ENCODE peak calls at places on chromosomes 5 and 9, in ten cellular contexts. One of them, this sample, is unnamed.

GRCh38 chr9:129109952-129110739 is 447 bp downstream of the CRAT start:
- DNase-seq in neuronal stem cell: peak; percentile 46
- DNase-seq in uterus: peak; percentile 44
- DNase-seq in heart left ventricle: no peak
- DNase-seq in fibroblast of lung: no peak
- DNase-seq in IMR-90: peak; percentile 28
- DNase-seq in left ventricle myocardium inferior: no peak
- DNase-seq in body of pancreas: no peak
- DNase-seq in aorta: peak; percentile 84
- DNase-seq in psoas muscle: peak; percentile 73
- DNase-seq in this sample: peak; percentile 85

GRCh38 chr5:142874537-142874936 is 104.4 kb downstream of the ARHGAP26 start:
- DNase-seq in neuronal stem cell: no peak
- DNase-seq in uterus: peak; percentile 57
- DNase-seq in heart left ventricle: peak; percentile 84
- DNase-seq in fibroblast of lung: peak; percentile 42
- DNase-seq in IMR-90: no peak
- DNase-seq in left ventricle myocardium inferior: peak; percentile 74
- DNase-seq in body of pancreas: peak; percentile 94
- DNase-seq in aorta: peak; percentile 96
- DNase-seq in psoas muscle: peak; percentile 78
- DNase-seq in this sample: peak; percentile 98

GRCh38 chr5:600551-601541 is 11.3 kb upstream of the CEP72 start:
- DNase-seq in neuronal stem cell: no peak
- DNase-seq in uterus: no peak
- DNase-seq in heart left ventricle: no peak
- DNase-seq in fibroblast of lung: no peak
- DNase-seq in IMR-90: no peak
- DNase-seq in left ventricle myocardium inferior: no peak
- DNase-seq in body of pancreas: peak; percentile 54
- DNase-seq in aorta: peak; percentile 58
- DNase-seq in psoas muscle: no peak
- DNase-seq in this sample: no peak

GRCh38 chr9:93071464-93071863 is 13.0 kb downstream of the SUSD3 start:
- DNase-seq in neuronal stem cell: no peak
- DNase-seq in uterus: peak; percentile 56
- DNase-seq in heart left ventricle: no peak
- DNase-seq in fibroblast of lung: peak; percentile 25
- DNase-seq in IMR-90: peak; percentile 18
- DNase-seq in left ventricle myocardium inferior: no peak
- DNase-seq in body of pancreas: no peak
- DNase-seq in aorta: no peak
- DNase-seq in psoas muscle: no peak
- DNase-seq in this sample: no peak

GRCh38 chr5:50667653-50668403 is 1.4 kb downstream of the PARP8 start:
- DNase-seq in neuronal stem cell: peak; percentile 67
- DNase-seq in uterus: peak; percentile 59
- DNase-seq in heart left ventricle: peak; percentile 86
- DNase-seq in fibroblast of lung: peak; percentile 57
- DNase-seq in IMR-90: peak; percentile 52
- DNase-seq in left ventricle myocardium inferior: peak; percentile 63
- DNase-seq in body of pancreas: peak; percentile 68
- DNase-seq in aorta: peak; percentile 90
- DNase-seq in psoas muscle: peak; percentile 78
- DNase-seq in this sample: peak; percentile 81

GRCh38 chr9:118570076-118570475 is 799.2 kb downstream of the BRINP1 start:
- DNase-seq in neuronal stem cell: no peak
- DNase-seq in uterus: no peak
- DNase-seq in heart left ventricle: no peak
- DNase-seq in fibroblast of lung: no peak
- DNase-seq in IMR-90: no peak
- DNase-seq in left ventricle myocardium inferior: no peak
- DNase-seq in body of pancreas: no peak
- DNase-seq in aorta: no peak
- DNase-seq in psoas muscle: no peak
- DNase-seq in this sample: no peak

GRCh38 chr5:149433524-149434131 is 54.5 kb upstream of the IL17B start:
- DNase-seq in neuronal stem cell: no peak
- DNase-seq in uterus: peak; percentile 65
- DNase-seq in heart left ventricle: no peak
- DNase-seq in fibroblast of lung: peak; percentile 68
- DNase-seq in IMR-90: peak; percentile 72
- DNase-seq in left ventricle myocardium inferior: no peak
- DNase-seq in body of pancreas: no peak
- DNase-seq in aorta: peak; percentile 83
- DNase-seq in psoas muscle: no peak
- DNase-seq in this sample: peak; percentile 80

GRCh38 chr9:103700558-103700957 is 393.6 kb upstream of the SMC2 start:
- DNase-seq in neuronal stem cell: peak; percentile 11
- DNase-seq in uterus: no peak
- DNase-seq in heart left ventricle: no peak
- DNase-seq in fibroblast of lung: no peak
- DNase-seq in IMR-90: no peak
- DNase-seq in left ventricle myocardium inferior: no peak
- DNase-seq in body of pancreas: no peak
- DNase-seq in aorta: no peak
- DNase-seq in psoas muscle: no peak
- DNase-seq in this sample: no peak

GRCh38 chr9:109068764-109069163 is 51.0 kb downstream of the TMEM245 start:
- DNase-seq in neuronal stem cell: no peak
- DNase-seq in uterus: no peak
- DNase-seq in heart left ventricle: no peak
- DNase-seq in fibroblast of lung: no peak
- DNase-seq in IMR-90: no peak
- DNase-seq in left ventricle myocardium inferior: no peak
- DNase-seq in body of pancreas: no peak
- DNase-seq in aorta: no peak
- DNase-seq in psoas muscle: no peak
- DNase-seq in this sample: no peak

GRCh38 chr9:109060235-109060634 is 46.9 kb upstream of the CTNNAL1 start:
- DNase-seq in neuronal stem cell: no peak
- DNase-seq in uterus: no peak
- DNase-seq in heart left ventricle: no peak
- DNase-seq in fibroblast of lung: no peak
- DNase-seq in IMR-90: no peak
- DNase-seq in left ventricle myocardium inferior: no peak
- DNase-seq in body of pancreas: no peak
- DNase-seq in aorta: no peak
- DNase-seq in psoas muscle: no peak
- DNase-seq in this sample: no peak

GRCh38 chr9:109062543-109062942 is 49.2 kb upstream of the CTNNAL1 start:
- DNase-seq in neuronal stem cell: no peak
- DNase-seq in uterus: no peak
- DNase-seq in heart left ventricle: no peak
- DNase-seq in fibroblast of lung: no peak
- DNase-seq in IMR-90: no peak
- DNase-seq in left ventricle myocardium inferior: no peak
- DNase-seq in body of pancreas: no peak
- DNase-seq in aorta: no peak
- DNase-seq in psoas muscle: no peak
- DNase-seq in this sample: no peak

GRCh38 chr9:109064963-109065701 is 51.8 kb upstream of the CTNNAL1 start:
- DNase-seq in neuronal stem cell: no peak
- DNase-seq in uterus: no peak
- DNase-seq in heart left ventricle: no peak
- DNase-seq in fibroblast of lung: peak; percentile 80
- DNase-seq in IMR-90: peak; percentile 54
- DNase-seq in left ventricle myocardium inferior: no peak
- DNase-seq in body of pancreas: no peak
- DNase-seq in aorta: no peak
- DNase-seq in psoas muscle: no peak
- DNase-seq in this sample: no peak

DNA sequence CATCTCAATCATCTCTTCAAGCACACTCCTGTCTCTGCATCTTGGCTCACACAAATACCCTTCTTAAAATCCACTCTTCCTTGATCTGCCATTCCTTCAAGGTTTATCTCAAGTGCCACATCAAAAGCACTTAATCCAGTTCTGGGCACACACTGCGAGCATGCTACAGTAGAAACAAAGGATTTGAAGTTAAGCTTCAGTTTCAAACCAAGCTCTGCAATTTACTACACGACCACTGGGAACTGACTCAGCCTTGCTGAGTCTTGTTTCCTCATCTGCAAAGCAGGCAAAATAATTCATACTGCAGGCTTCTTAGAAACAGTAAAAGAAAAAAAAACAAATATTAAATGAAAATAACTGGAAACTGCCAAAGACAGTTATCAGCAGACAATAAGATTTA is 50.5 kb upstream of the CTNNAL1 start:
- DNase-seq in neuronal stem cell: no peak
- DNase-seq in uterus: no peak
- DNase-seq in heart left ventricle: no peak
- DNase-seq in fibroblast of lung: peak; percentile 22
- DNase-seq in IMR-90: peak; percentile 57
- DNase-seq in left ventricle myocardium inferior: no peak
- DNase-seq in body of pancreas: no peak
- DNase-seq in aorta: no peak
- DNase-seq in psoas muscle: no peak
- DNase-seq in this sample: no peak
- H3K27ac ChIP-seq in neuronal stem cell: no peak overlapping the region
- H3K27ac ChIP-seq in uterus: no peak overlapping the region
- H3K27ac ChIP-seq in heart left ventricle: no peak overlapping the region
- H3K27ac ChIP-seq in fibroblast of lung: no peak overlapping the region
- H3K27ac ChIP-seq in IMR-90: no peak overlapping the region
- H3K27ac ChIP-seq in left ventricle myocardium inferior: no peak overlapping the region
- H3K27ac ChIP-seq in body of pancreas: no peak overlapping the region
- H3K27ac ChIP-seq in aorta: no peak overlapping the region
- H3K27ac ChIP-seq in psoas muscle: no peak overlapping the region
- H3K27ac ChIP-seq in this sample: no peak overlapping the region

DNA sequence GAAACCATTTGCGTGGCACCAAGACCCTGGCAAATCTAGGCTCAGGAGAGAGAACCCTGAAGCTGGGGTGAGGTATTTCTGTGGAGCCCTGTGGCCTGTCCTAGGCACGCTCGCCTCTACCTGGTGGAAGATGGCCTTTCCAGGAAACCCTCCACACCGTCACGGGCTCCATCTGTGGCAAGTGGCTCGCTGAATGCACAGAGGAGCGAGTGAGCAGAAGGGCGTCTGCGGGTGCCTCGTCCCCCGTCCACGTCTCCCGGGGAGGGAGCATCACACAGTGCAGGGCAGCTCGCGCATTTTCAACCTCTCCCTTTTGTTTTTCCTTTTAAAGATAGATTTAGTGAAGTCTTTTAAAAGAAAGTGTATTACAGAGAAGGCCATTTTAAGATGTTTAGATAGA is 25.3 kb upstream of the RASGEF1C start:
- DNase-seq in neuronal stem cell: no peak
- DNase-seq in uterus: no peak
- DNase-seq in heart left ventricle: no peak
- DNase-seq in fibroblast of lung: no peak
- DNase-seq in IMR-90: no peak
- DNase-seq in left ventricle myocardium inferior: no peak
- DNase-seq in body of pancreas: no peak
- DNase-seq in aorta: no peak
- DNase-seq in psoas muscle: no peak
- DNase-seq in this sample: no peak
- H3K9me3 ChIP-seq in neuronal stem cell: peaks cover 59% of the 10 kb centered on the region
- H3K9me3 ChIP-seq in uterus: no peaks in the 10 kb centered on the region
- H3K9me3 ChIP-seq in heart left ventricle: peaks cover 19% of the 10 kb centered on the region
- H3K9me3 ChIP-seq in fibroblast of lung: no peaks in the 10 kb centered on the region
- H3K9me3 ChIP-seq in IMR-90: peaks cover 2% of the 10 kb centered on the region
- H3K9me3 ChIP-seq in left ventricle myocardium inferior: peaks cover 34% of the 10 kb centered on the region
- H3K9me3 ChIP-seq in body of pancreas: no peaks in the 10 kb centered on the region
- H3K9me3 ChIP-seq in aorta: peaks cover 35% of the 10 kb centered on the region
- H3K9me3 ChIP-seq in psoas muscle: no peaks in the 10 kb centered on the region
- H3K9me3 ChIP-seq in this sample: peaks cover 20% of the 10 kb centered on the region

GRCh38 chr5:95954716-95955115 is 6.9 kb downstream of the ELL2 start:
- DNase-seq in neuronal stem cell: no peak
- DNase-seq in uterus: no peak
- DNase-seq in heart left ventricle: no peak
- DNase-seq in fibroblast of lung: no peak
- DNase-seq in IMR-90: peak; percentile 73
- DNase-seq in left ventricle myocardium inferior: no peak
- DNase-seq in body of pancreas: no peak
- DNase-seq in aorta: no peak
- DNase-seq in psoas muscle: no peak
- DNase-seq in this sample: no peak

GRCh38 chr5:95956900-95957293 is 4.8 kb downstream of the ELL2 start:
- DNase-seq in neuronal stem cell: no peak
- DNase-seq in uterus: no peak
- DNase-seq in heart left ventricle: no peak
- DNase-seq in fibroblast of lung: no peak
- DNase-seq in IMR-90: no peak
- DNase-seq in left ventricle myocardium inferior: no peak
- DNase-seq in body of pancreas: no peak
- DNase-seq in aorta: no peak
- DNase-seq in psoas muscle: no peak
- DNase-seq in this sample: no peak

GRCh38 chr5:95958308-95959014 is 3.2 kb downstream of the ELL2 start:
- DNase-seq in neuronal stem cell: no peak
- DNase-seq in uterus: no peak
- DNase-seq in heart left ventricle: no peak
- DNase-seq in fibroblast of lung: peak; percentile 54
- DNase-seq in IMR-90: peak; percentile 54
- DNase-seq in left ventricle myocardium inferior: no peak
- DNase-seq in body of pancreas: peak; percentile 37
- DNase-seq in aorta: peak; percentile 74
- DNase-seq in psoas muscle: no peak
- DNase-seq in this sample: peak; percentile 34

GRCh38 chr5:95957804-95958203 is 3.8 kb downstream of the ELL2 start:
- DNase-seq in neuronal stem cell: no peak
- DNase-seq in uterus: no peak
- DNase-seq in heart left ventricle: no peak
- DNase-seq in fibroblast of lung: no peak
- DNase-seq in IMR-90: no peak
- DNase-seq in left ventricle myocardium inferior: no peak
- DNase-seq in body of pancreas: no peak
- DNase-seq in aorta: no peak
- DNase-seq in psoas muscle: no peak
- DNase-seq in this sample: no peak

DNA sequence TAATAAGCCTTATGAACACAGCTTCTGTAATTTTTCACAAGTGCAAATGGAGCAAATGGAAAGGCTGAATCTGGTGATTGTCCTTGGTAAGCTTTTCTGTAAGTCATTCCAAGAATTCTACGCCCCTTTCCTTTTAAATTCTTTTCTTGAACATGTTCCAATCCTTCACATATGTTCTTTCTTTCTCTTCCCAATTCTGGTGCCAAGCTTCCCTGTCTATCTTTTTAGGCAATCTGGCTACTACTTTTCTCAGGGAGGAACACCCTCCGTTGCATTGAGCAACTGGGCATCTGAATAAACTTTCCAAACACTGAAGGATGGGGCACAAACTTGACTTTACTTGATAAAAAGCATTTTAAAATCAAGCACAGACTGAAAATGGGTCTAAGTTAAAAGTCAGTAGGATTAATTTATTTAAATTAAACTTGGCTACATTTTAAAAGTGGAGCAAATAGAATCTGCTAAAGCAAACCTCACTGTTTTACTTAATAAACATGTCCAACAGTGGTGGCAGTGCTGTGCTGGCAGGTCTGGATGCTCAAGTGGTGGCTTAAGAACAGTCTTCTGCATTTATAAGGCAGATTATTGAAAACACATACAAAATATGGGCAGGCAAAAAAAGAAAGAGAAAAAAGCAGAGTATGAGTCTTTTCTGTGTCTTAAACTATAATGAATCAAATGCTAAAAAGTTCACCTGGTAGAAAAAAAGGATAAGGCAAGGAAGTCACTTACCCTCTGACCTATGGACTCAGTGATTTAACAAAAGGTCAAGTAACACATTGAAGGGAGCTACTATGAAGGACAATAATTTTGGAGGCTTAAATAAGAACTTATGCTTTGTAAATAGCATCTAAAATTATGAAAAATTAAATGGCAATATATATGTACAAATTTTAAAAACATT is 5.4 kb downstream of the ELL2 start:
- DNase-seq in neuronal stem cell: no peak
- DNase-seq in uterus: no peak
- DNase-seq in heart left ventricle: no peak
- DNase-seq in fibroblast of lung: peak; percentile 66
- DNase-seq in IMR-90: no peak
- DNase-seq in left ventricle myocardium inferior: no peak
- DNase-seq in body of pancreas: no peak
- DNase-seq in aorta: no peak
- DNase-seq in psoas muscle: no peak
- DNase-seq in this sample: no peak
- H3K4me1 ChIP-seq in neuronal stem cell: peaks cover 21% of the 10 kb centered on the region
- H3K4me1 ChIP-seq in uterus: no peaks in the 10 kb centered on the region
- H3K4me1 ChIP-seq in heart left ventricle: peaks cover 8% of the 10 kb centered on the region
- H3K4me1 ChIP-seq in fibroblast of lung: peaks cover 3% of the 10 kb centered on the region
- H3K4me1 ChIP-seq in IMR-90: peaks cover 6% of the 10 kb centered on the region
- H3K4me1 ChIP-seq in left ventricle myocardium inferior: peaks cover 79% of the 10 kb centered on the region
- H3K4me1 ChIP-seq in body of pancreas: peaks cover 63% of the 10 kb centered on the region
- H3K4me1 ChIP-seq in aorta: peaks cover 3% of the 10 kb centered on the region
- H3K4me1 ChIP-seq in psoas muscle: peaks cover 47% of the 10 kb centered on the region
- H3K4me1 ChIP-seq in this sample: no peaks in the 10 kb centered on the region

DNA sequence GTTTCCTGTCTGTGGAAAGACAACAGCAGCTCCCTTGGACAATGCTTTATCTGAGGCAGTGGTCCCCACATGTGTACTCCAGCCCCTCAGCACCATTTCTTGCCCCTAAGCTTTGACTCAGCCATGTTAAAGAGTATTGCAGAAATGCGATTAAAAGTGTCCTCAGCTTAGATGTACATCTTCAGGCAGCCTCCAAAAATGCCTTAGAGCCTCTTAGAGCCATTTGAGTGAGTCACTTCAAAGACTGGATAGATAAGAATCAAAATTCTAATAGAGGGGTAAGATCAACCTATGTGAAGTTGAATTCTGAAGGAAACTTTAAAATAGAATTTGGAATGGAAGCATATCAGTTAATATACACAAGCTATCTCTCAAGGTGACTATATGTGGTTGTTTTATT is 296.3 kb downstream of the ADAMTS6 start:
- DNase-seq in neuronal stem cell: no peak
- DNase-seq in uterus: no peak
- DNase-seq in heart left ventricle: no peak
- DNase-seq in fibroblast of lung: peak; percentile 75
- DNase-seq in IMR-90: peak; percentile 58
- DNase-seq in left ventricle myocardium inferior: no peak
- DNase-seq in body of pancreas: no peak
- DNase-seq in aorta: no peak
- DNase-seq in psoas muscle: no peak
- DNase-seq in this sample: no peak
- H3K27ac ChIP-seq in neuronal stem cell: no peak overlapping the region
- H3K27ac ChIP-seq in uterus: no peak overlapping the region
- H3K27ac ChIP-seq in heart left ventricle: no peak overlapping the region
- H3K27ac ChIP-seq in fibroblast of lung: no peak overlapping the region
- H3K27ac ChIP-seq in IMR-90: peak overlapping the region; percentile 58
- H3K27ac ChIP-seq in left ventricle myocardium inferior: no peak overlapping the region
- H3K27ac ChIP-seq in body of pancreas: no peak overlapping the region
- H3K27ac ChIP-seq in aorta: no peak overlapping the region
- H3K27ac ChIP-seq in psoas muscle: no peak overlapping the region
- H3K27ac ChIP-seq in this sample: no peak overlapping the region